ENCODE peak calls at places on chromosomes 4 and X, in five cellular contexts. L is lower lobe of right lung, P is non-pigmented ciliary epithelial cell, U is mesothelial cell of epicardium, F is H1. O is an unnamed sample.

GRCh38 chr4:189081831-189082230 is 858.8 kb upstream of the FRG1 start:
- DNase-seq in U (no peak), L (no peak), F (no peak), P (no peak), O (no peak)

GRCh38 chr4:17189322-17189721 is 290.9 kb upstream of the LDB2 start:
- DNase-seq in L (no peak), P (peak), U (no peak), F (no peak), O (no peak)

GRCh38 chr4:141022221-141022760 is 111.0 kb downstream of the RNF150 start:
- DNase-seq in P (no peak), F (no peak), U (no peak), L (no peak), O (no peak)

GRCh38 chr4:156763511-156763910 is 208.1 kb downstream of the PDGFC start:
- DNase-seq in P (no peak), U (no peak), L (no peak), F (no peak), O (no peak)

GRCh38 chr4:141102367-141102766 is 30.9 kb downstream of the RNF150 start:
- DNase-seq in F (no peak), P (peak), L (no peak), U (no peak), O (no peak)

GRCh38 chrX:10017866-10018265 is 50.7 kb downstream of the CLDN34 start:
- DNase-seq in U (no peak), L (no peak), F (no peak), P (no peak), O (no peak)

GRCh38 chr4:86107112-86107511 is 252.7 kb downstream of the MAPK10 start:
- DNase-seq in P (no peak), F (no peak), U (no peak), L (no peak), O (no peak)

GRCh38 chr4:25098964-25099843 is 61.0 kb downstream of the SEPSECS start:
- DNase-seq in U (no peak), F (no peak), P (no peak), L (no peak), O (no peak)

GRCh38 chrX:23228454-23228853 is 106.2 kb upstream of the PTCHD1 start:
- DNase-seq in U (no peak), F (no peak), L (no peak), P (no peak), O (no peak)

GRCh38 chrX:41082783-41083182 is 2.5 kb upstream of the USP9X start:
- DNase-seq in P (no peak), U (no peak), L (no peak), F (no peak), O (no peak)

GRCh38 chr4:15771419-15772058 is 6.6 kb upstream of the CD38 start:
- DNase-seq in F (no peak), L (no peak), P (no peak), U (no peak), O (no peak)

GRCh38 chr4:62399242-62399641 is 1199.1 kb downstream of the ADGRL3 start:
- DNase-seq in U (no peak), L (no peak), P (no peak), F (no peak), O (no peak)

GRCh38 chr4:68451246-68452211 is 4.3 kb downstream of the TMPRSS11E start:
- DNase-seq in F (peak), L (no peak), U (no peak), P (no peak), O (peak)

GRCh38 chrX:154369453-154370299 is 4.8 kb downstream of the FLNA start:
- DNase-seq in L (peak), F (no peak), U (peak), P (peak), O (peak)

GRCh38 chrX:100648601-100649417 is 4.8 kb downstream of the SRPX2 start:
- DNase-seq in F (no peak), U (no peak), L (no peak), P (no peak), O (no peak)

GRCh38 chr4:22490718-22491330 is 25.0 kb downstream of the ADGRA3 start:
- DNase-seq in U (no peak), F (no peak), L (no peak), P (no peak), O (no peak)

GRCh38 chrX:130746709-130747347 is 156.2 kb downstream of the ENOX2 start:
- DNase-seq in U (no peak), P (no peak), L (no peak), F (no peak), O (no peak)

GRCh38 chrX:5810636-5811035 is 418.0 kb downstream of the NLGN4X start:
- DNase-seq in F (no peak), U (no peak), P (no peak), L (no peak), O (no peak)

GRCh38 chr4:185914583-185915199 is 102.7 kb upstream of the SORBS2 start:
- DNase-seq in L (no peak), U (no peak), F (no peak), P (peak), O (no peak)

GRCh38 chr4:168755643-168756482 is 254.2 kb downstream of the CBR4 start:
- DNase-seq in F (no peak), P (no peak), U (no peak), L (no peak), O (no peak)

GRCh38 chr4:94306713-94307112 is 35.9 kb downstream of the HPGDS start:
- DNase-seq in L (no peak), U (no peak), F (no peak), P (no peak), O (no peak)

GRCh38 chrX:134622813-134623185 is 35.5 kb downstream of the PLAC1 start:
- DNase-seq in U (no peak), F (no peak), P (no peak), L (no peak), O (no peak)

GRCh38 chr4:142473218-142473959 is 372.7 kb downstream of the INPP4B start:
- DNase-seq in F (no peak), P (no peak), L (peak), U (no peak), O (no peak)

GRCh38 chr4:6721121-6721520 is 5.1 kb downstream of the BLOC1S4 start:
- DNase-seq in P (no peak), F (no peak), U (no peak), L (no peak), O (no peak)

GRCh38 chr4:173281420-173282333 is 52.5 kb downstream of the HMGB2 start:
- DNase-seq in U (no peak), P (no peak), L (no peak), F (no peak), O (no peak)

GRCh38 chr4:143609492-143609891 is 91.0 kb downstream of the FREM3 start:
- DNase-seq in P (no peak), U (no peak), L (no peak), F (no peak), O (no peak)

GRCh38 chr4:37767546-37767945 is 58.9 kb upstream of the PGM2 start:
- DNase-seq in U (no peak), F (no peak), P (peak), L (peak), O (no peak)

GRCh38 chr4:1599491-1600210 is 84.5 kb downstream of the FAM53A start:
- DNase-seq in U (no peak), P (no peak), L (peak), F (no peak), O (no peak)

GRCh38 chr4:76539979-76540378 is 105.0 kb downstream of the SHROOM3 start:
- DNase-seq in P (no peak), L (no peak), U (no peak), F (no peak), O (peak)

GRCh38 chr4:173794662-173795061 is 264.6 kb upstream of the HAND2 start:
- DNase-seq in F (no peak), L (no peak), U (no peak), P (peak), O (no peak)